ENCODE peak calls at places on chromosomes 3 and 15, in four cellular contexts. V is left lung, D is mammary epithelial cell, M is choroid plexus epithelial cell. I is an unnamed sample.

GRCh38 chr3:25820372-25820771 is 30.5 kb downstream of the OXSM start:
- DNase-seq in V (peak; percentile 40), D (peak; percentile 74), M (peak; percentile 98), I (peak; percentile 98)

GRCh38 chr3:85821130-85821756 is 862.5 kb downstream of the CADM2 start:
- DNase-seq in M (peak; percentile 46), V (no peak), D (peak; percentile 14), I (no peak)

GRCh38 chr3:177494216-177494615 is 296.9 kb upstream of the TBL1XR1 start:
- DNase-seq in D (no peak), M (no peak), V (no peak), I (no peak)

GRCh38 chr15:99909914-99910313 is 176.7 kb upstream of the LYSMD4 start:
- DNase-seq in D (no peak), M (peak; percentile 33), V (no peak), I (no peak)

GRCh38 chr3:19022546-19022945 is 125.8 kb upstream of the KCNH8 start:
- DNase-seq in V (no peak), D (no peak), M (no peak), I (no peak)

GRCh38 chr15:81254277-81255265 is 57.9 kb downstream of the IL16 start:
- DNase-seq in V (no peak), D (peak; percentile 55), M (peak; percentile 50), I (peak; percentile 60)

GRCh38 chr15:69311319-69311721 is 12.6 kb downstream of the PAQR5 start:
- DNase-seq in D (no peak), M (peak; percentile 28), V (no peak), I (peak; percentile 54)

GRCh38 chr15:92930061-92930460 is 29.9 kb downstream of the CHD2 start:
- DNase-seq in V (no peak), M (peak; percentile 54), D (no peak), I (no peak)

GRCh38 chr15:74489518-74490338 is 28.8 kb upstream of the UBL7 start:
- DNase-seq in M (peak; percentile 46), V (peak; percentile 36), D (peak; percentile 20), I (peak; percentile 45)

GRCh38 chr3:155748611-155749365 is 3.9 kb upstream of the PLCH1 start:
- DNase-seq in D (no peak), M (peak; percentile 33), V (no peak), I (peak; percentile 53)

DNA sequence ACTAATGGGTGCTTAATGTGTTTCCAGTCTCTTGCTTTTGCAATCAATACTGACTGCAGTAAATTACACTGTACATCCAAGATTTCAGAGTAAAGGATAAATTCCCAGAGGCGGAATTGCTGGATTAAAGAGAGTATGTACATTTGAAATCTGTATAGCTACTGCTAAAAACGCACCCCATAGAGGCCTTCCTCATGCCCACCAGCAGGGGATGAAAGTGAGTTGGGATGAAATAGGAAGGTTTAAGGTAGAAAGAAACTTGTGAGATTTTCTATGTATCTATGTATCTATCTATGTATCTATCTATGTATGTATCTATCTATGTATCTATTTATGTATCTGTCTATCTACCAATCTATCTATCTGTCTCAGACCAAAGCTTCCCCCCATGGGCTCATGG is 28.4 kb downstream of the TMEM44 start:
- DNase-seq in D (no peak), V (no peak), M (peak; percentile 47), I (no peak)
- TF ChIP-seq CTCF in D (peak; percentile 29), V (no peak), M (peak; percentile 71), I (peak; percentile 40)

GRCh38 chr15:89408512-89409183 is 74.0 kb upstream of the POLG start:
- DNase-seq in V (no peak), D (no peak), M (peak; percentile 19), I (peak; percentile 5)

GRCh38 chr15:89409184-89409992 is 74.8 kb upstream of the POLG start:
- DNase-seq in D (no peak), V (no peak), M (no peak), I (no peak)

GRCh38 chr15:89406756-89407650 is 72.4 kb upstream of the POLG start:
- DNase-seq in M (no peak), D (no peak), V (no peak), I (no peak)

GRCh38 chr15:89404023-89404422 is 69.4 kb upstream of the POLG start:
- DNase-seq in D (no peak), M (no peak), V (no peak), I (no peak)

GRCh38 chr15:89406218-89406716 is 71.6 kb upstream of the POLG start:
- DNase-seq in V (no peak), M (no peak), D (no peak), I (no peak)
- H3K4me3 ChIP-seq in V (peak overlapping the region; percentile 13), M (no peak overlapping the region), D (peak overlapping the region; percentile 37), I (no peak overlapping the region)

DNA sequence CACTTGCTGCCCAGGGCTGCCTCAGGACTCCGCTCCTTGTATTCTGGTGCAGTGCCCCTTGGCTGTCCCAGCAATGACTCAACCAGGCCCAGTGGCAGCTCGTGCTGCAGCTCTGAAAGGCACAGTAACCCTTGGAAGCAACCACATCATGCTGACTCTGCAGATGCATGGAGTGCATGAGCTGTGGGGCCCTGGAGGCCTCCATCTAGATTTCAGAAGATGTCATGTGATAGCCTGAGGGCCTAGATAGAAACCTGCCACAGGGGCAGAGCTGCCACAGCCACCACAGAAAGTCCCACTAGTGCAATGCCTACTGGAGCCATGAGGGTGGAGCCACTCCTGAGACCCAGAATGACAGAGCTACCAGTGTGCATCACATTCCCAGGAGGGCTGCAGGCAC is 117.1 kb upstream of the SMAD3 start:
- DNase-seq in D (no peak), M (peak; percentile 57), V (no peak), I (peak; percentile 68)
- TF ChIP-seq CTCF in D (no peak), M (no peak), V (no peak), I (no peak)

GRCh38 chr3:39384665-39385000 is 1.5 kb downstream of the SLC25A38 start:
- DNase-seq in V (no peak), D (no peak), M (no peak), I (no peak)
- H3K4me3 ChIP-seq in V (peak overlapping the region; percentile 77), D (peak overlapping the region; percentile 96), M (peak overlapping the region; percentile 74), I (peak overlapping the region; percentile 40)

DNA sequence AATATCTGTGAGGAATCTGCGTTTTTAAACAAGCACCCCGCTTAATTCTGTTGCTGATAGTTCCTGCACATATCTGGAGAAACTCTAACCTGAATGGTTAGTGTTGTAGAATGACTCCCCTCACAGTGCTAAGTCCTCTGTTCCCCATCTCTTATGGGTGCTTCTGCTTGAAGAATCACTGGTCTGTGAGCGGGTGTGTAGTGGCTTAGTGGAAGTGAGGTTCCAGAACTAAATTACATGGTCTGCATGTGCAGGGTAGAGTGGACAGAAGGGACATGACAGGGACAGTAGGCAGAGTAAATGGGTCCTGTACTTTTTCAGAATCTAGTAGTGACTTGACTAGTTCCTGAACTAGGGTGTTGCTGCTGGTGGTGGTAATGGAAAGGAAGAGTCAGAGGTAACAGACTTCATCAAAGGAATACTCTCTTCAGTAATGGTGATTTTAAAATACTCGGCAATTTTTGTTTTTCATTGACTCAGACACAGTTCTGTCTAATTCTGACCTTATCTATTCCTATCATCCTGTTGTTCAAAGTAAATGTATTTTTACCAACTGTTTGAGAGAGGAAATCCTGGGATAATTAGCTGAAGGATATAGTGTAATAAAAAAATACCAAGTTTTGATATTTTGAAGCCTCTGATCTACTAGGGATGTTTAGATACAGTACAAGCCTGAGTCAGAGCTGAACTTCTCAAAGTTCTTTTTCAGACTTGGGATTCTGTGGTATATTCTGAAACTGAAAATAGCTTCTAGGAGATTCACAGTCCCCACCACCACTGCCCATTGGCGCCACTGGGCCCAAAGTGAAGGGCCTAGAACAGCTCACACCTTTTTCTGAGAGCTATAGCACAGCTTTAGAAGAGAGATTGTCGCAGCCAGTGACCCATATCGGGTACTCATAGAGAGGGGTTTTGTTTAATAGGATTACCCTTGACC is 55.5 kb downstream of the FNDC3B start:
- DNase-seq in D (no peak), V (no peak), M (peak; percentile 46), I (peak; percentile 41)
- TF ChIP-seq CTCF in D (no peak), V (no peak), M (peak; percentile 30), I (peak; percentile 5)

I was measured in fibroblast of mammary gland.